ENCODE peak calls at places on chromosomes 13 and 19, in six cellular contexts. One of them, this sample, is unnamed.

GRCh38 chr19:58182577-58182988 is 278 bp upstream of the ZNF274 start:
- DNase-seq in Panc1: no peak
- DNase-seq in naive thymus-derived CD4-positive, alpha-beta T cell: no peak
- DNase-seq in neuronal stem cell: no peak
- DNase-seq in psoas muscle: no peak
- DNase-seq in SK-N-SH: peak; percentile 90
- DNase-seq in this sample: no peak

GRCh38 chr13:78601124-78601885 is 2.0 kb downstream of the POU4F1 start:
- DNase-seq in neuronal stem cell: peak; percentile 48
- DNase-seq in psoas muscle: no peak
- DNase-seq in Panc1: no peak
- DNase-seq in SK-N-SH: peak; percentile 45
- DNase-seq in naive thymus-derived CD4-positive, alpha-beta T cell: no peak
- DNase-seq in this sample: no peak

GRCh38 chr13:33369073-33369472 is 83.5 kb upstream of the STARD13 start:
- DNase-seq in neuronal stem cell: no peak
- DNase-seq in SK-N-SH: no peak
- DNase-seq in psoas muscle: no peak
- DNase-seq in naive thymus-derived CD4-positive, alpha-beta T cell: no peak
- DNase-seq in Panc1: no peak
- DNase-seq in this sample: no peak

GRCh38 chr13:25175026-25175425 is 2.9 kb upstream of the AMER2 start:
- DNase-seq in SK-N-SH: no peak
- DNase-seq in neuronal stem cell: no peak
- DNase-seq in naive thymus-derived CD4-positive, alpha-beta T cell: no peak
- DNase-seq in Panc1: no peak
- DNase-seq in psoas muscle: no peak
- DNase-seq in this sample: no peak

GRCh38 chr19:51571599-51571998 is 516 bp downstream of the ZNF175 start:
- DNase-seq in psoas muscle: no peak
- DNase-seq in SK-N-SH: peak; percentile 20
- DNase-seq in Panc1: no peak
- DNase-seq in naive thymus-derived CD4-positive, alpha-beta T cell: no peak
- DNase-seq in neuronal stem cell: no peak
- DNase-seq in this sample: no peak

GRCh38 chr19:7869453-7869909 is 4.7 kb downstream of the PRR36 start:
- DNase-seq in Panc1: no peak
- DNase-seq in psoas muscle: peak; percentile 78
- DNase-seq in SK-N-SH: peak; percentile 84
- DNase-seq in neuronal stem cell: no peak
- DNase-seq in naive thymus-derived CD4-positive, alpha-beta T cell: peak; percentile 99
- DNase-seq in this sample: no peak

GRCh38 chr19:18418034-18418724 is 1.0 kb upstream of the SSBP4 start:
- DNase-seq in neuronal stem cell: no peak
- DNase-seq in psoas muscle: peak; percentile 75
- DNase-seq in Panc1: no peak
- DNase-seq in SK-N-SH: no peak
- DNase-seq in naive thymus-derived CD4-positive, alpha-beta T cell: no peak
- DNase-seq in this sample: no peak

GRCh38 chr19:640606-641170 is 1.0 kb downstream of the FGF22 start:
- DNase-seq in naive thymus-derived CD4-positive, alpha-beta T cell: no peak
- DNase-seq in Panc1: no peak
- DNase-seq in psoas muscle: no peak
- DNase-seq in neuronal stem cell: no peak
- DNase-seq in SK-N-SH: no peak
- DNase-seq in this sample: no peak

DNA sequence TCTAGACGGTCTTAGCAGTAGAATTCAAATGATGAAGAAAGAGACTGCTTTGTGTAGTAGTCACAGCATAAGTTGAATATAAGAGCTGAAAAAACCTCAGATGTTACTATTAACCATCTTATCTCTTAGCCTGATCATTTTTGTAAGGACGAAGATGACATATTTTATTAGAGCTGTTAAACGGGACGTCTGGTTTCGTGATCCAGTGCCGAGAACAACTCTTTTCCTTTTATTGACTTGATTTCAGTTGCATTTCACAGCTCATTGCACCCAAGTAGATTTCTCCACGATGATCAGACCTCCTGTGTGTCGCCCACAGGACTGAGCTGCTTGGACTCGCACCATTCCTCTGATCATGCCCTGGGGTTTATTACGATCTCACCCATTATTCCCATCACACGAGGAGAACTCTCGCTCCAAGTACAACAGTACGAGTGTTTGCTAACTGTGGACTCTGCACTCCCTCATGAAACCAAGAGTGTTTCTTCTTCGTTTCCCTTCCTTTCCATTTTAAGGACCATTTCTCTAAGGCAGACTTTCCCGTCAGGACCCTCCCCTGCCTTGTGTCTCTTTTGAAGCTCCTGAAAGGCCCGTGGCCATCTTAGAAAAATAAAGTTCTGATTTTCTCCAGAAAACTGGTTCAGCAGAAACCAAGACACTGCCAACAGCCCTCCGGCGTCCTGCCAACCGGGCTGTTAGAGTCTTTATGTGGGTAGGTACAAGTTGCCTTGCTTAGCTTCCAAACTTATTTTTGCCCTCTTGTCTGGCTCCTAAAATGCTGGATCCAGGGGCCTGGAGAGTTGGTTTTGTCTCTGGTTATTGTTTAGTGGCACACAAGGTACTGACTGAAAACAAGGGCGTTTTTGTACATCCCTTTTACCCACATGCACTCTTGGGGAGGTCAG is 48.2 kb upstream of the RNF113B start:
- DNase-seq in neuronal stem cell: no peak
- DNase-seq in Panc1: no peak
- DNase-seq in psoas muscle: no peak
- DNase-seq in SK-N-SH: no peak
- DNase-seq in naive thymus-derived CD4-positive, alpha-beta T cell: no peak
- DNase-seq in this sample: no peak
- H3K27ac ChIP-seq in neuronal stem cell: no peak overlapping the region
- H3K27ac ChIP-seq in Panc1: no peak overlapping the region
- H3K27ac ChIP-seq in psoas muscle: no peak overlapping the region
- H3K27ac ChIP-seq in SK-N-SH: no peak overlapping the region
- H3K27ac ChIP-seq in naive thymus-derived CD4-positive, alpha-beta T cell: no peak overlapping the region
- H3K27ac ChIP-seq in this sample: no peak overlapping the region

DNA sequence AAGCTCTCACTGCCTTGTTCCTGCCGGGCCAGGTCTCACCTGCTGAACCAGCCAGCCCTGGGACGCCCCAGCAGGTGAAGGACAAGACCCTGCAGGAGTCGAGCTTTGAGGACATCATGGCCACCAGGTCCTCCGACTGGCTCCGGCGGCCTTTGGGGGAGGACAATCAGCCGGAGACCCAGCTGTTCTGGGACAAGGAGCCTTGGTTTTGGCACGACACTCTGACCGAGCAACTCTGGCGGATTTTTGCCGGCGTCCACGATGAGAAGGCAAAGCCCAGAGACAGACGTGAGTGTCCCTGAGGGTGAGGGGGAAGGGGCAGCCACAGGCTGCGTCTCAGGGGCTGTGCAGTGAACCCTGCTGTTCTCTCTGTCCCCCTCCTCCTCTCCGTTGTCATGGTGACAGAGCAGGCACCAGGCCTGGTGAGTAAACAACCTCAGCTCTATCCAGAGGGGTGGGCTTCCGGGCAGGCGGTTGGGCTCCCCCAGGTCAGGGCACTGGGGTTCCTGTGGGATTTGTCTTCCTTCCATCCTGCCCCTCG is 9.7 kb downstream of the TLE6 start:
- DNase-seq in Panc1: no peak
- DNase-seq in naive thymus-derived CD4-positive, alpha-beta T cell: no peak
- DNase-seq in neuronal stem cell: no peak
- DNase-seq in psoas muscle: no peak
- DNase-seq in SK-N-SH: peak; percentile 88
- DNase-seq in this sample: no peak
- H3K27ac ChIP-seq in Panc1: no peak overlapping the region
- H3K27ac ChIP-seq in naive thymus-derived CD4-positive, alpha-beta T cell: no peak overlapping the region
- H3K27ac ChIP-seq in neuronal stem cell: no peak overlapping the region
- H3K27ac ChIP-seq in psoas muscle: no peak overlapping the region
- H3K27ac ChIP-seq in SK-N-SH: no peak overlapping the region
- H3K27ac ChIP-seq in this sample: no peak overlapping the region

GRCh38 chr13:41050041-41050440 is 11.3 kb upstream of the WBP4 start:
- DNase-seq in SK-N-SH: no peak
- DNase-seq in psoas muscle: no peak
- DNase-seq in Panc1: no peak
- DNase-seq in neuronal stem cell: no peak
- DNase-seq in naive thymus-derived CD4-positive, alpha-beta T cell: no peak
- DNase-seq in this sample: no peak
- H3K27ac ChIP-seq in SK-N-SH: no peak overlapping the region
- H3K27ac ChIP-seq in psoas muscle: no peak overlapping the region
- H3K27ac ChIP-seq in Panc1: no peak overlapping the region
- H3K27ac ChIP-seq in neuronal stem cell: no peak overlapping the region
- H3K27ac ChIP-seq in naive thymus-derived CD4-positive, alpha-beta T cell: no peak overlapping the region
- H3K27ac ChIP-seq in this sample: no peak overlapping the region

DNA sequence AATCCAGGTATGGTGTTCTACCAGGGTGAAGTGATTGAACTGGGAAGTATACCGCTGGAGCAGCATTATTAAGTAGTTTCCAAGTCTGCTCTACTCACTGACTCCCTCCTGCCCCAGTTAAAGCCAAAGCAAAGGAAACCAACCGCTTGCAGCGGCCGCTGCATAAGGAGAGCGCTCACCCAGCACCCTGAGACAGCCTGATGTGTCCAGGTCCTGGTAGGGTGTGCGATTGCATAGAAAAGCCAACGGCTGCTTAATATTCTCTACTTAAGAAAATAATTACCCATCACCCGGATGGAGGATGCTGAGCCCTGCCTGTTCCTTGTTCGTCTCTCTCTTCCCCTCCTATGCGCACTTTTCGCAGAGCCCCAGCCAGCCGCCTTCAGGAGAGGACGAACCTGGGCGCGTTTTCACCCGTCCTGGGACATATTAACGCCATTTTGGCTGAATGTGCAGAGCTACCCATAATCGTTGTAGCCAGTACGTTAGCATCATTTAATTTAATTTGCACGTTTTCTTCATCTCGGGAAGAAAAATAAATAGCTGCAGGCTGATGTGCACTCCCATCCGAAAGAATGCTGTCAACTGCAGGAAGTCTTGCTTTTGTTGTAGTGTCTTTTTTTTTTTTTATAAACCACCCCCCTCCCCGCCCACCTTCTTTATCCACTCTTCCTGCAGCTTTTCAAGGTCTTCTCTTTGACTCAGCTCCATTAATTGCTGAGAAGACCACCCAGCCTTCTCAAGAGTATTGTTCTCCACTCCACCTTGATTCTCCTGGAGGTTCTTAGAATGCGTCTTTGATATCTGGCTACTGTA is 214.4 kb downstream of the TEX29 start:
- DNase-seq in Panc1: no peak
- DNase-seq in naive thymus-derived CD4-positive, alpha-beta T cell: no peak
- DNase-seq in neuronal stem cell: peak; percentile 54
- DNase-seq in SK-N-SH: no peak
- DNase-seq in psoas muscle: no peak
- DNase-seq in this sample: no peak
- H3K27ac ChIP-seq in Panc1: no peak overlapping the region
- H3K27ac ChIP-seq in naive thymus-derived CD4-positive, alpha-beta T cell: no peak overlapping the region
- H3K27ac ChIP-seq in neuronal stem cell: no peak overlapping the region
- H3K27ac ChIP-seq in SK-N-SH: no peak overlapping the region
- H3K27ac ChIP-seq in psoas muscle: no peak overlapping the region
- H3K27ac ChIP-seq in this sample: no peak overlapping the region

GRCh38 chr13:44713793-44714469 is 137.8 kb upstream of the TSC22D1 start:
- DNase-seq in SK-N-SH: no peak
- DNase-seq in neuronal stem cell: no peak
- DNase-seq in naive thymus-derived CD4-positive, alpha-beta T cell: no peak
- DNase-seq in Panc1: no peak
- DNase-seq in psoas muscle: no peak
- DNase-seq in this sample: peak; percentile 60
- H3K27ac ChIP-seq in SK-N-SH: peak overlapping the region; percentile 93
- H3K27ac ChIP-seq in neuronal stem cell: no peak overlapping the region
- H3K27ac ChIP-seq in naive thymus-derived CD4-positive, alpha-beta T cell: no peak overlapping the region
- H3K27ac ChIP-seq in Panc1: peak overlapping the region; percentile 39
- H3K27ac ChIP-seq in psoas muscle: no peak overlapping the region
- H3K27ac ChIP-seq in this sample: peak overlapping the region; percentile 91

GRCh38 chr19:4691383-4691782 is 21.2 kb upstream of the MYDGF start:
- DNase-seq in neuronal stem cell: no peak
- DNase-seq in psoas muscle: peak; percentile 78
- DNase-seq in Panc1: no peak
- DNase-seq in SK-N-SH: no peak
- DNase-seq in naive thymus-derived CD4-positive, alpha-beta T cell: no peak
- DNase-seq in this sample: no peak
- H3K27ac ChIP-seq in neuronal stem cell: no peak overlapping the region
- H3K27ac ChIP-seq in psoas muscle: peak overlapping the region; percentile 95
- H3K27ac ChIP-seq in Panc1: no peak overlapping the region
- H3K27ac ChIP-seq in SK-N-SH: no peak overlapping the region
- H3K27ac ChIP-seq in naive thymus-derived CD4-positive, alpha-beta T cell: no peak overlapping the region
- H3K27ac ChIP-seq in this sample: no peak overlapping the region

GRCh38 chr19:12881172-12881808 is at the start of gene DNASE2:
- DNase-seq in psoas muscle: peak; percentile 97
- DNase-seq in SK-N-SH: peak; percentile 95
- DNase-seq in neuronal stem cell: peak; percentile 87
- DNase-seq in naive thymus-derived CD4-positive, alpha-beta T cell: peak; percentile 75
- DNase-seq in Panc1: peak; percentile 66
- DNase-seq in this sample: peak; percentile 77

GRCh38 chr19:12882589-12882988 is 1.3 kb upstream of the DNASE2 start:
- DNase-seq in SK-N-SH: no peak
- DNase-seq in naive thymus-derived CD4-positive, alpha-beta T cell: no peak
- DNase-seq in neuronal stem cell: no peak
- DNase-seq in psoas muscle: no peak
- DNase-seq in Panc1: no peak
- DNase-seq in this sample: no peak

GRCh38 chr19:12884627-12884925 is 2.4 kb downstream of the KLF1 start:
- DNase-seq in naive thymus-derived CD4-positive, alpha-beta T cell: no peak
- DNase-seq in psoas muscle: no peak
- DNase-seq in SK-N-SH: no peak
- DNase-seq in Panc1: no peak
- DNase-seq in neuronal stem cell: no peak
- DNase-seq in this sample: no peak

GRCh38 chr19:12884202-12884601 is 2.8 kb downstream of the KLF1 start:
- DNase-seq in naive thymus-derived CD4-positive, alpha-beta T cell: no peak
- DNase-seq in psoas muscle: no peak
- DNase-seq in SK-N-SH: no peak
- DNase-seq in Panc1: no peak
- DNase-seq in neuronal stem cell: no peak
- DNase-seq in this sample: no peak

DNA sequence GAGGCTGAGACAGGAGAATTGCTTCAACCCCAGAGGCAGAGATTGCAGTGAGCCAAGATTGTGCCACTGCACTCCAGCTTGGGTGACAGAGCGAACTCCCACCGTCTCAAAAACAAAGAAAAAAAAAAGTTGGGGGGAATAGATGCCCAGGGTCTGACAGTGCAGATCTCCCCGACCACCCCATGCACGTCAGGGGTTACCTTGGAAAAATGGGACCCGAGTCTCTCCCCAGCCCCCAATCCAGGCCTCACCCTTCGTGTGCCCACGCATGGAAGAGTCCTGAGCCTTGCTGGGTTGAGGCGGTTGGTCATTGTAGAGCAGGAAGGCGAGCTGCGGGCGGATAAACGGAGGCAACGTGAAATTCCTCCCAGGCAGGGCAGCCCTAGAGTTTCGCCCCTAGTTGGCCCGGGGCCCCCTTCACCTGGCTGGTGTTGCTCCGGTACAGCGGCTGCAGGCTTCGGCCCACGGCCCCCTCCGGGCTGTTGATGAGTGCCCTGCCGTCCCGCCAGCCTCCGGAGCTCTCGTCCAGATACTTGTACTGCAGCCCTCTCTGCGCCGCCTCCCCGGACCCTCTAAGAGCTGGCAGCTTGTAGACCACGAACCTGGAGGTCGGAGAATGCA is 588 bp downstream of the DNASE2 start:
- DNase-seq in naive thymus-derived CD4-positive, alpha-beta T cell: no peak
- DNase-seq in Panc1: no peak
- DNase-seq in neuronal stem cell: no peak
- DNase-seq in SK-N-SH: no peak
- DNase-seq in psoas muscle: no peak
- DNase-seq in this sample: no peak
- H3K27ac ChIP-seq in naive thymus-derived CD4-positive, alpha-beta T cell: peak overlapping the region; percentile 77
- H3K27ac ChIP-seq in Panc1: peak overlapping the region; percentile 67
- H3K27ac ChIP-seq in neuronal stem cell: no peak overlapping the region
- H3K27ac ChIP-seq in SK-N-SH: peak overlapping the region; percentile 76
- H3K27ac ChIP-seq in psoas muscle: peak overlapping the region; percentile 86
- H3K27ac ChIP-seq in this sample: peak overlapping the region; percentile 41

GRCh38 chr19:33521480-33522370 is at the start of gene PEPD:
- DNase-seq in SK-N-SH: peak; percentile 100
- DNase-seq in psoas muscle: peak; percentile 94
- DNase-seq in neuronal stem cell: peak; percentile 94
- DNase-seq in naive thymus-derived CD4-positive, alpha-beta T cell: peak; percentile 72
- DNase-seq in Panc1: peak; percentile 56
- DNase-seq in this sample: peak; percentile 31
- H3K27ac ChIP-seq in SK-N-SH: peak within 1 kb of the TSS; percentile 67
- H3K27ac ChIP-seq in psoas muscle: peak within 1 kb of the TSS; percentile 71
- H3K27ac ChIP-seq in neuronal stem cell: peak within 1 kb of the TSS; percentile 7
- H3K27ac ChIP-seq in naive thymus-derived CD4-positive, alpha-beta T cell: peak within 1 kb of the TSS; percentile 65
- H3K27ac ChIP-seq in Panc1: peak within 1 kb of the TSS; percentile 84
- H3K27ac ChIP-seq in this sample: no peak within 1 kb of the TSS

This sample was measured in epithelial cell of prostate.